ENCODE peak calls at places on chromosomes 13 and 19, in five cellular contexts. F is K562, B is A549, G is HepG2, S is GM12878. J is an unnamed sample.

GRCh38 chr13:66635526-66635925 is 594.6 kb downstream of the PCDH9 start:
- DNase-seq in S (no peak), B (no peak), F (no peak), G (no peak), J (no peak)

GRCh38 chr13:110319774-110320509 is 12.9 kb downstream of the COL4A2 start:
- DNase-seq in F (no peak), G (no peak), B (peak; percentile 62), S (no peak), J (no peak)

GRCh38 chr19:54325631-54326030 is 12.7 kb upstream of the LILRA5 start:
- DNase-seq in B (no peak), G (no peak), F (no peak), S (no peak), J (no peak)

GRCh38 chr13:97431365-97431764 is 2.6 kb upstream of the RAP2A start:
- DNase-seq in F (no peak), B (no peak), G (no peak), S (no peak), J (no peak)

GRCh38 chr19:18297308-18297707 is 15.9 kb upstream of the JUND start:
- DNase-seq in F (no peak), G (no peak), B (no peak), S (no peak), J (no peak)

GRCh38 chr13:98083507-98083906 is 59.4 kb upstream of the FARP1 start:
- DNase-seq in B (no peak), S (no peak), F (no peak), G (no peak), J (no peak)

GRCh38 chr13:100131863-100132574 is 43.1 kb downstream of the PCCA start:
- DNase-seq in B (peak; percentile 77), S (no peak), F (peak; percentile 49), G (peak; percentile 32), J (peak; percentile 90)

GRCh38 chr19:35257113-35257461 is 8.3 kb downstream of the LSR start:
- DNase-seq in S (no peak), B (no peak), F (no peak), G (no peak), J (no peak)

GRCh38 chr19:2253106-2254051 is 2.8 kb downstream of the JSRP1 start:
- DNase-seq in S (no peak), B (no peak), G (peak; percentile 45), F (no peak), J (peak; percentile 76)

GRCh38 chr13:81676008-81676407 is 1335.1 kb upstream of the SPRY2 start:
- DNase-seq in F (no peak), G (no peak), S (no peak), B (no peak), J (no peak)

GRCh38 chr13:50123862-50124535 is 108.8 kb downstream of the KCNRG start:
- DNase-seq in F (peak; percentile 92), B (peak; percentile 21), S (no peak), G (peak; percentile 90), J (peak; percentile 99)

GRCh38 chr19:47885067-47885463 is 1.1 kb downstream of the SULT2A1 start:
- DNase-seq in B (no peak), G (peak; percentile 44), S (no peak), F (no peak), J (no peak)

GRCh38 chr13:108959254-108959653 is 329.8 kb downstream of the MYO16 start:
- DNase-seq in G (no peak), F (no peak), S (no peak), B (no peak), J (no peak)

GRCh38 chr19:42635233-42635539 is 40.5 kb upstream of the CEACAM8 start:
- DNase-seq in S (no peak), B (no peak), F (no peak), G (no peak), J (no peak)
- TF ChIP-seq CTCF in S (no peak), B (no peak), F (no peak), G (no peak), J (no peak)

GRCh38 chr19:38834104-38834490 is 2.5 kb upstream of the ECH1 start:
- DNase-seq in G (no peak), F (no peak), S (no peak), B (no peak), J (no peak)

GRCh38 chr19:38826856-38827551 is 4.6 kb downstream of the ECH1 start:
- DNase-seq in F (no peak), S (no peak), G (no peak), B (no peak), J (no peak)

GRCh38 chr19:38830039-38830733 is 1.4 kb downstream of the ECH1 start:
- DNase-seq in S (no peak), F (no peak), B (no peak), G (no peak), J (no peak)

GRCh38 chr19:38834590-38834989 is 3.0 kb upstream of the ECH1 start:
- DNase-seq in G (no peak), B (no peak), F (no peak), S (no peak), J (no peak)

GRCh38 chr19:38831142-38831605 is 420 bp downstream of the ECH1 start:
- DNase-seq in G (peak; percentile 87), F (no peak), S (no peak), B (peak; percentile 73), J (peak; percentile 63)
- TF ChIP-seq MAX in G (no peak), F (no peak), S (no peak), B (no peak), J (no peak)

GRCh38 chr13:95833713-95834112 is 156.8 kb downstream of the DNAJC3 start:
- DNase-seq in S (no peak), G (no peak), B (no peak), F (peak; percentile 7), J (no peak)
- TF ChIP-seq MYC in S (no peak), G (no peak), B (no peak), F (no peak), J (no peak)

DNA sequence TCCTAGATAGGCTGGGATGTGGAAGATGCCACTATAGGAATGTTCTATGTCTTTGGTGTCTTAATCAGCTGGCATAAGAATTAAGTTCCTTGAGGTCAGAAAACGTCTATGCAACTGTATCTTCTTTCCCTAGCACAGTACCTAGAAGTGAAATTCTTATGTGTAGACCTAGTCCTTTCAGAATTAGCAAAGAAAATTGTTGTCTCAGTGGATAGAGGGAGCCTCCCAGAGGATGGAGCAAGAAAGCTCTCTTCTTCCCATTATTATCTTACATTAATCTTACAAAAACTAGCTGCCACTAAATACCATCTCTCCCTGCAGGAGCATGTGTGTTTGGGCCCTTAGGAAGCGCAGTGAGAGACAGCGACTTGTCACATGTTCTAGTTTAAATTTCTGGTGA is 11.6 kb downstream of the CLDN10 start:
- DNase-seq in B (no peak), F (no peak), S (no peak), G (no peak), J (no peak)
- TF ChIP-seq CTCF in B (peak; percentile 25), F (no peak), S (no peak), G (no peak), J (no peak)

GRCh38 chr19:50007947-50008346 is 17.2 kb downstream of the VRK3 start:
- DNase-seq in F (no peak), B (no peak), S (no peak), G (no peak), J (no peak)
- TF ChIP-seq MAX in F (no peak), B (no peak), S (no peak), G (no peak), J (no peak)